ENCODE peak calls at places on chromosome 15, in seven cellular contexts. R is A549, A is thoracic aorta, W is PC-3, M is Peyer's patch, K is body of pancreas, H is fibroblast of lung. Y is an unnamed sample. For H3K4me1, the result is how much of the 10 kb centered on the place peaks cover.

GRCh38 chr15:39079296-39079834 is 501.5 kb upstream of the THBS1 start:
- DNase-seq in R (peak), A (no peak), W (peak), M (no peak), K (no peak), H (peak), Y (no peak)

GRCh38 chr15:100106732-100107131 is 235.0 kb downstream of the ADAMTS17 start:
- DNase-seq in R (no peak), A (no peak), W (no peak), M (peak), K (no peak), H (no peak), Y (no peak)

GRCh38 chr15:40598126-40598525 is 4.1 kb downstream of the KNL1 start:
- DNase-seq in R (no peak), A (no peak), W (peak), M (no peak), K (no peak), H (no peak), Y (no peak)

GRCh38 chr15:65081270-65081669 is 4.7 kb downstream of the KBTBD13 start:
- DNase-seq in R (no peak), A (no peak), W (no peak), M (no peak), K (no peak), H (no peak), Y (no peak)

GRCh38 chr15:63371297-63371918 is 10.2 kb downstream of the CA12 start:
- DNase-seq in R (no peak), A (no peak), W (no peak), M (no peak), K (no peak), H (peak), Y (no peak)

GRCh38 chr15:38885001-38885400 is 320.4 kb upstream of the RASGRP1 start:
- DNase-seq in R (no peak), A (no peak), W (no peak), M (no peak), K (no peak), H (no peak), Y (no peak)

GRCh38 chr15:41562784-41563198 is 3.8 kb downstream of the TYRO3 start:
- DNase-seq in R (no peak), A (no peak), W (no peak), M (no peak), K (no peak), H (no peak), Y (no peak)

GRCh38 chr15:48395532-48396011 is 64.3 kb downstream of the DUT start:
- DNase-seq in R (no peak), A (no peak), W (peak), M (peak), K (peak), H (peak), Y (no peak)

GRCh38 chr15:79922512-79923067 is 25.8 kb upstream of the MTHFS start:
- DNase-seq in R (no peak), A (no peak), W (no peak), M (no peak), K (no peak), H (peak), Y (no peak)

GRCh38 chr15:87570186-87570585 is 686.4 kb downstream of the NTRK3 start:
- DNase-seq in R (no peak), A (no peak), W (peak), M (no peak), K (no peak), H (peak), Y (no peak)

GRCh38 chr15:70190965-70191364 is 93.2 kb upstream of the TLE3 start:
- DNase-seq in R (no peak), A (no peak), W (no peak), M (no peak), K (no peak), H (no peak), Y (no peak)

GRCh38 chr15:51869074-51869425 is 39.6 kb downstream of the TMOD3 start:
- DNase-seq in R (peak), A (no peak), W (peak), M (peak), K (no peak), H (peak), Y (no peak)

GRCh38 chr15:79296583-79296982 is 14.1 kb downstream of the ANKRD34C start:
- DNase-seq in R (no peak), A (no peak), W (no peak), M (no peak), K (no peak), H (no peak), Y (no peak)

GRCh38 chr15:77032647-77033416 is 37.9 kb downstream of the PSTPIP1 start:
- DNase-seq in R (no peak), A (no peak), W (no peak), M (peak), K (no peak), H (no peak), Y (no peak)

GRCh38 chr15:92077353-92078080 is 224.0 kb downstream of the SLCO3A1 start:
- DNase-seq in R (peak), A (peak), W (peak), M (peak), K (peak), H (peak), Y (peak)

GRCh38 chr15:44726568-44727461 is 9.5 kb upstream of the TRIM69 start:
- DNase-seq in R (peak), A (no peak), W (peak), M (peak), K (peak), H (peak), Y (peak)

GRCh38 chr15:31387483-31388118 is 61.0 kb downstream of the KLF13 start:
- DNase-seq in R (no peak), A (no peak), W (peak), M (peak), K (peak), H (no peak), Y (peak)

GRCh38 chr15:66721501-66721937 is 19.5 kb downstream of the SMAD6 start:
- DNase-seq in R (no peak), A (no peak), W (peak), M (peak), K (no peak), H (no peak), Y (no peak)

GRCh38 chr15:66721020-66721419 is 19.0 kb downstream of the SMAD6 start:
- DNase-seq in R (no peak), A (no peak), W (no peak), M (no peak), K (no peak), H (no peak), Y (no peak)

GRCh38 chr15:66719471-66719870 is 17.4 kb downstream of the SMAD6 start:
- DNase-seq in R (no peak), A (no peak), W (no peak), M (no peak), K (no peak), H (no peak), Y (no peak)

GRCh38 chr15:66721954-66722353 is 19.9 kb downstream of the SMAD6 start:
- DNase-seq in R (no peak), A (no peak), W (no peak), M (no peak), K (no peak), H (no peak), Y (no peak)

GRCh38 chr15:66720206-66721010 is 18.4 kb downstream of the SMAD6 start:
- DNase-seq in R (no peak), A (peak), W (peak), M (no peak), K (no peak), H (peak), Y (no peak)
- H3K4me3 ChIP-seq in R (no peak), A (no peak), W (no peak), M (no peak), K (no peak), H (no peak), Y (no peak)

DNA sequence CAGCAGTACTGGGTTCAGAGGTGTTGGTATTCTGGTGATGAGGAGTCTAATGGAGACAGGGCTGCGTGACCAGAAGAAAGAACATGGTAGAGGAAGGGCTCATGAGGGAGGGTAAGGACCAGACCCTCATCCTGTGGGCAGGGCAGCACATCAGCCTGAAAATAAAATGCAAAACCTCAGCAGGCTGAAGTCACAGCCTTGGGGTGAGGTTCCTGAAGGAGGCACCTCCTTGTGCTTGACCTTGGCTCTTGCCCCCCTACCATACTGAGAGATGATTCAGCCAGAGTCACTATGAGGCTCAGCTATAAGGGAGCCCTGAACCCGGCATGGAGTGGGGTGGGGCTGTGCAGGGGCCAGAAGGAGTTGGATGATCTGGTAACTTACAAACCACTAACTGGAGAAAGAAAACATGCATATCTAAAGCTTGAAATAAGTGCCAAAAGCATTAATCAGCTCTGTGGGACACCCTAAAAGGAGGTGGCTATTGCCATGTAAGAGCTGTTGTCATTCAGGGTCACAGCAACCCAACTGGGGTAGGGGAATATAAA is 60.2 kb downstream of the CORO2B start:
- DNase-seq in R (no peak), A (no peak), W (no peak), M (no peak), K (no peak), H (peak), Y (no peak)
- H3K27ac ChIP-seq in R (no peak), A (peak), W (no peak), M (peak), K (no peak), H (peak), Y (no peak)

GRCh38 chr15:96343529-96344072 is 13.1 kb downstream of the NR2F2 start:
- DNase-seq in R (no peak), A (no peak), W (no peak), M (peak), K (no peak), H (no peak), Y (no peak)
- H3K4me1 ChIP-seq in R (under half), A (under half), W (under half), M (under half), K (under half), H (under half), Y (under half)

DNA sequence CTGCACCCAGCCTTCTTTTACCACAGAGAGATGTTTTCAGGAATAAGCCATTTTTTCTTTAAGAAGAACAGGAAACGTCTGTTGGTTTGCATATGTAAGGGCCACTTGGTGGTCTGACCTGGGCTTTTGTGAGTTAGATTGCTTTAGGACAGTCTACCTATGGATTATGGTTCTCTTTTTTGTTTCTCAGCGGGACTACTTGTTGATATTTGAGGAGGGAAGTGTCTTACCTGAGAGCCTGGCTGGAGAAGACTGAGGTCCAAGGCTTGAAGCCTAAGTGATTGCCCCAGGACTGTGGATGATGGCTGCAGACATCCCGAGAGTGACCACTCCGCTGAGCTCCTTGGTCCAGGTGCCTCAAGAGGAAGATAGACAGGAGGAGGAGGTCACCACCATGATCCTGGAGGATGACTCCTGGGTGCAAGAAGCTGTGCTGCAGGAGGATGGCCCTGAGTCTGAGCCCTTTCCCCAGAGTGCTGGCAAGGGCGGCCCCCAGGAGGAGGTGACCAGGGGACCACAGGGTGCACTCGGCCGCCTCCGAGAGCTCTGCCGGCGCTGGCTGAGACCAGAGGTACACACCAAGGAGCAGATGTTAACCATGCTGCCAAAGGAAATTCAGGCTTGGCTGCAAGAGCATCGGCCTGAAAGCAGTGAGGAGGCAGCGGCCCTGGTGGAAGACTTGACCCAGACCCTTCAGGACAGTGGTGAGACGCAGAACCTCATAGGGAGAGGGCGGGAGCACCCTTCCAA is 3.0 kb downstream of the ZSCAN2 start:
- DNase-seq in R (no peak), A (no peak), W (no peak), M (peak), K (no peak), H (no peak), Y (no peak)
- H3K4me3 ChIP-seq in R (no peak), A (no peak), W (no peak), M (no peak), K (no peak), H (no peak), Y (no peak)

DNA sequence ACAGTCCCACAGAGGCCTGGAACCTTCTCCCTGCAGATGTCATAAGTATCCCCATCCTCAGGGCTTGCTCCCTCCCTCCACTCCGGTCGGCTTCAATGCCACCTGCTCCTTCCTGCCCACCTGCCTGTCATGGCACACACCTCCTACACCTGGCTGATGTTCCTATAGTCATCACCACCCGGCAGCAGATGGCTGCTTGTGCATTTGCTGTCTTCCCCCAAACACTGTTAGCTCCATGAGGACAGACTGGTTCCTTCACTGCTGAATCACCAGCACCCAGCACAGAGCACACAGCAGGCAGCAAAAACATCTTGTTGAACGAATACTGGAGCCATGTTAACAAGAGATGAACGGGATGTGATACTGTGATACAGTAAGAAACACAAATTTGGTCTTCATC is 14.8 kb downstream of the TARS3 start:
- DNase-seq in R (no peak), A (no peak), W (no peak), M (no peak), K (no peak), H (no peak), Y (no peak)
- H3K27ac ChIP-seq in R (no peak), A (no peak), W (no peak), M (no peak), K (no peak), H (no peak), Y (no peak)